ENCODE peak calls at places on chromosomes 4 and X, in five cellular contexts. D, B, K, J and P are unnamed samples.

GRCh38 chr4:3237711-3238560 is 11.0 kb upstream of the MSANTD1 start:
- DNase-seq in B (no peak), K (peak), J (no peak), D (no peak), P (no peak)

GRCh38 chr4:8849266-8850073 is 22.2 kb downstream of the HMX1 start:
- DNase-seq in J (no peak), D (no peak), K (no peak), B (no peak), P (no peak)

GRCh38 chr4:60450054-60450453 is 750.1 kb upstream of the ADGRL3 start:
- DNase-seq in K (no peak), D (no peak), B (no peak), J (no peak), P (no peak)

GRCh38 chr4:183118585-183118984 is 19.5 kb downstream of the WWC2 start:
- DNase-seq in K (no peak), D (no peak), J (no peak), B (no peak), P (peak)

GRCh38 chrX:69285401-69285871 is 120.2 kb upstream of the PJA1 start:
- DNase-seq in K (no peak), J (peak), B (no peak), D (peak), P (no peak)

GRCh38 chrX:71532078-71532752 is 689 bp upstream of the OGT start:
- DNase-seq in K (peak), D (no peak), B (no peak), J (no peak), P (peak)

GRCh38 chrX:124289443-124289842 is 43.0 kb upstream of the TEX13D start:
- DNase-seq in K (no peak), D (no peak), J (no peak), B (no peak), P (no peak)

GRCh38 chr4:78121338-78121904 is 64.3 kb downstream of the FRAS1 start:
- DNase-seq in D (no peak), K (no peak), J (peak), B (no peak), P (no peak)

GRCh38 chr4:140071806-140072205 is 82.2 kb downstream of the MAML3 start:
- DNase-seq in D (no peak), K (no peak), J (no peak), B (no peak), P (peak)

GRCh38 chrX:70446380-70447350 is 2.0 kb downstream of the DLG3 start:
- DNase-seq in K (no peak), B (no peak), J (no peak), D (no peak), P (no peak)

GRCh38 chr4:108360857-108361820 is 192.4 kb upstream of the LEF1 start:
- DNase-seq in D (peak), B (no peak), K (no peak), J (no peak), P (peak)

GRCh38 chr4:53189011-53189410 is 176.8 kb downstream of the SCFD2 start:
- DNase-seq in K (no peak), J (no peak), B (no peak), D (no peak), P (peak)